ENCODE peak calls at places on chromosomes 7 and 10, in seven cellular contexts. P, X, W, Z, E, F and G are unnamed samples.

GRCh38 chr7:100102950-100103840 is 1.8 kb downstream of the AP4M1 start:
- DNase-seq in P (peak; percentile 89), Z (peak; percentile 95), X (peak; percentile 92), F (peak; percentile 70), E (peak; percentile 94), W (no peak), G (peak; percentile 94)

GRCh38 chr10:68655620-68656126 is 65.4 kb upstream of the CCAR1 start:
- DNase-seq in Z (no peak), W (no peak), X (no peak), P (no peak), F (no peak), E (no peak), G (no peak)

GRCh38 chr7:27900006-27900405 is 160.0 kb downstream of the TAX1BP1 start:
- DNase-seq in X (no peak), E (no peak), W (no peak), F (peak; percentile 27), Z (no peak), P (no peak), G (no peak)

GRCh38 chr10:1381339-1381738 is 325.2 kb downstream of the WDR37 start:
- DNase-seq in F (no peak), E (no peak), X (no peak), P (no peak), Z (no peak), W (no peak), G (no peak)

GRCh38 chr10:98087309-98087708 is 47.1 kb upstream of the R3HCC1L start:
- DNase-seq in Z (peak; percentile 7), F (no peak), W (no peak), P (no peak), X (no peak), E (peak; percentile 2), G (no peak)

GRCh38 chr10:80453715-80454525 is at the start of gene TSPAN14:
- DNase-seq in W (peak; percentile 95), F (peak; percentile 84), Z (peak; percentile 81), X (peak; percentile 79), P (peak; percentile 66), E (peak; percentile 93), G (peak; percentile 91)

GRCh38 chr7:30923774-30924413 is 12.2 kb downstream of the AQP1 start:
- DNase-seq in P (no peak), F (no peak), X (no peak), E (no peak), Z (no peak), W (peak; percentile 47), G (no peak)

GRCh38 chr7:75762350-75762917 is 9.6 kb downstream of the CCL26 start:
- DNase-seq in E (peak; percentile 86), W (no peak), X (peak; percentile 71), Z (peak; percentile 87), P (peak; percentile 25), F (peak; percentile 81), G (peak; percentile 62)

GRCh38 chr10:84469470-84469869 is 141.1 kb downstream of the CCSER2 start:
- DNase-seq in X (no peak), E (no peak), F (no peak), Z (no peak), W (no peak), P (no peak), G (no peak)

GRCh38 chr7:66297579-66297978 is 92.4 kb downstream of the TPST1 start:
- DNase-seq in F (no peak), Z (no peak), W (no peak), P (no peak), E (no peak), X (no peak), G (no peak)

GRCh38 chr10:126878594-126878993 is 26.6 kb upstream of the DOCK1 start:
- DNase-seq in E (no peak), P (no peak), Z (no peak), X (no peak), W (no peak), F (no peak), G (no peak)

GRCh38 chr7:113321201-113321600 is 202.8 kb upstream of the SMIM30 start:
- DNase-seq in P (peak; percentile 31), X (no peak), F (no peak), E (no peak), W (no peak), Z (no peak), G (no peak)

GRCh38 chr7:82294258-82294855 is 149.2 kb downstream of the CACNA2D1 start:
- DNase-seq in F (peak; percentile 33), E (no peak), Z (peak; percentile 16), X (no peak), W (no peak), P (no peak), G (no peak)

GRCh38 chr10:125694874-125695273 is 11.9 kb upstream of the TEX36 start:
- DNase-seq in X (peak; percentile 40), Z (peak; percentile 67), E (peak; percentile 79), F (peak; percentile 89), W (no peak), P (peak; percentile 51), G (peak; percentile 61)

GRCh38 chr7:130794619-130794922 is 60.6 kb upstream of the KLF14 start:
- DNase-seq in W (no peak), F (no peak), X (peak; percentile 40), Z (no peak), P (no peak), E (no peak), G (no peak)

GRCh38 chr10:13555884-13556529 is 27.2 kb upstream of the BEND7 start:
- DNase-seq in F (no peak), X (no peak), W (no peak), P (no peak), E (no peak), Z (no peak), G (no peak)

GRCh38 chr10:70920519-70920918 is 32.2 kb upstream of the PCBD1 start:
- DNase-seq in E (no peak), X (no peak), F (no peak), W (peak; percentile 96), Z (no peak), P (no peak), G (no peak)

GRCh38 chr7:157574120-157574519 is 237.3 kb downstream of the DNAJB6 start:
- DNase-seq in F (no peak), W (no peak), X (no peak), E (no peak), Z (no peak), P (no peak), G (no peak)

GRCh38 chr10:63491558-63492316 is 26.0 kb upstream of the JMJD1C start:
- DNase-seq in Z (peak; percentile 93), P (peak; percentile 66), X (peak; percentile 78), F (peak; percentile 88), W (no peak), E (peak; percentile 97), G (peak; percentile 95)

GRCh38 chr10:76318171-76318570 is 886.7 kb downstream of the LRMDA start:
- DNase-seq in E (no peak), Z (no peak), W (no peak), F (no peak), P (no peak), X (no peak), G (no peak)

DNA sequence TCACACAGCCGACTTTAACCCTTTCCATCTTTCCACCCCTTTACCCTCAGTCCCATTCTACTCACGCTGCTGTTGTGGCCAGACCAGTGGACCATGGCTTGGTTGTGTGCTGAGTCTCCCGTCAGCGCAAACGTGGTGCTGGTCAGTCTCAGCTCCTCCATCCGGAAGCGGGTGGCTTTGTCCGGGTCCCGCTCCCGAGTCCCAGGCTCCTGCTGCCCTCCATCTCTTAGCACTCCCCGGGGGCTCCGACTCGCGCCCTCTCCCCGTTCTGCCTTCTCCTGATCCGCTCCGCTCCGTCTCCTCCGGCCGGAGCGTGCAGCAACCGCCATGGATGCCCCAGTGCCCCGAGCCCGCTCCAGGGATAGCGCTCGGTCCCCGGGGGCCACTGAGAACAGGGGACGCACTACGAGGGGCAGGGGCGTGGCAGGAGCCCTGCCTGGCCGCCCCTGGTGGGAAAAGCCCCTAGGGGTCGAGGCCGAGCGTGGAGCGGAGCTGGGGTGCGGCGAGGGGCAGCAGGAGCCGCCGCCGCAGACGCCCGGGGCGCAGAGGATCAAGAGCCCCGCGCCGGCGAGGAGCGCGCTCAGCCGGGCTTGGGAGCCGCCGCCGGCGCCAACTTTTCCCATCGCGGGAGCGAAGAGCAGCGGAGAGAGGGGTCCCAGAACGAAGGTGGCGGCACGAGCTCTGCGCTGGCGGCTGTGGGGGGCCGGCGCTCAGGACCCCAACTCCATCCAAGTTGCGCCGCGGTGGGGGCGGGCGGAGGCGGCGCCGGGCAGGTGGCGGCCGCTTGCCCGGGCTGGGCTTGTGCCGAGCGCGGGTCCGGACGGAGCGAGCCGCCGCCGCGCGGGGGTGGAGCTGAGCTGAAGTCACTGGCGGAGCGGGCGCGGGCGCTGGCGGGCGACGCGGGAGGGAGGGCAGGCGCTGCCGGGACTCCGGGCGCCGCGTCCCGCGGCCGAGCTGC is at the start of gene SORCS1:
- DNase-seq in P (no peak), F (no peak), X (no peak), Z (no peak), W (peak; percentile 68), E (no peak), G (no peak)
- H3K4me3 ChIP-seq in P (peak within 1 kb of the TSS; percentile 18), F (no peak within 1 kb of the TSS), X (no peak within 1 kb of the TSS), Z (no peak within 1 kb of the TSS), W (no peak within 1 kb of the TSS), E (peak within 1 kb of the TSS; percentile 60), G (no peak within 1 kb of the TSS)

DNA sequence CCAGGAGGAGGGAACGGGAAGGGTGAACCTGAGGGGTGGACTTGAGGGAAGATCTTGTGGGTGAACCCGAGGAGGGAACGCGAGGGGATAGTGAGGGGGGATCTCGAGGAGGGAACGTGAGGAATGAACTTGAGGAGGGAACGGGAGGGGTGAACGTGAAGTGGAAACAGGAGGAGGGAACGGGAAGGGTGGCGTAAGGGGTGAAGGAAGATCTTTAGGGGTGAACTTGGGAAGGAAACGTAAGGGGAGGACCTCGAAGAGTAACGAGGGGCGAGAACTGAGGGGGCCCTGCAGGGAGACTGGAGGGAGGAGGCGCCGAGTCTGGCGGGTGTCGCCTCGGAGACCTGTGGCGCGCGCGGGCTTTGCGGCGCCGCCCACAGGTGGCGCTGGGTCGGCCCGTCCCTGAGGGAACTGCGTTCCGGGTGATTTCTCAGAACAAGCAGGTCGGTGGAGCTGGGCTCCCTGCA is 677 bp downstream of the MYO3A start:
- DNase-seq in X (no peak), E (no peak), P (no peak), F (no peak), W (peak; percentile 67), Z (no peak), G (no peak)
- TF ChIP-seq CTCF in X (peak; percentile 39), E (peak; percentile 30), P (peak; percentile 16), F (no peak), W (peak; percentile 40), Z (no peak), G (no peak)

GRCh38 chr7:155646669-155647068 is 2.2 kb downstream of the RBM33 start:
- DNase-seq in F (no peak), E (no peak), Z (no peak), W (no peak), P (no peak), X (no peak), G (no peak)
- H3K4me3 ChIP-seq in F (no peak overlapping the region), E (peak overlapping the region; percentile 92), Z (no peak overlapping the region), W (no peak overlapping the region), P (no peak overlapping the region), X (no peak overlapping the region), G (peak overlapping the region; percentile 80)

GRCh38 chr7:159023216-159023615 is 121.5 kb downstream of the VIPR2 start:
- DNase-seq in F (no peak), E (no peak), X (no peak), P (no peak), Z (no peak), W (no peak), G (no peak)

GRCh38 chr7:159023746-159024145 is 120.9 kb downstream of the VIPR2 start:
- DNase-seq in X (no peak), P (no peak), W (no peak), F (no peak), Z (no peak), E (no peak), G (no peak)

GRCh38 chr7:159022238-159022993 is 122.3 kb downstream of the VIPR2 start:
- DNase-seq in X (peak; percentile 17), E (no peak), W (no peak), Z (peak; percentile 52), P (peak; percentile 49), F (no peak), G (peak; percentile 41)

GRCh38 chr7:159019111-159019510 is 125.6 kb downstream of the VIPR2 start:
- DNase-seq in Z (no peak), P (no peak), F (no peak), W (no peak), E (no peak), X (no peak), G (no peak)

GRCh38 chr7:159020987-159021386 is 123.7 kb downstream of the VIPR2 start:
- DNase-seq in W (no peak), X (no peak), Z (no peak), F (no peak), E (no peak), P (no peak), G (no peak)
- TF ChIP-seq CTCF in W (no peak), X (no peak), Z (no peak), F (no peak), E (no peak), P (no peak), G (no peak)